ENCODE peak calls at places on chromosomes 7 and 10, in nine cellular contexts. U, I, L, P, Y, Q, B, W and N are unnamed samples.

GRCh38 chr10:49632406-49633317 is 18.8 kb downstream of the CHAT start:
- DNase-seq in U (no peak), I (no peak), L (no peak), P (peak; percentile 22), Y (no peak), Q (no peak), B (no peak), W (no peak), N (no peak)

GRCh38 chr7:107150375-107151073 is 18.3 kb upstream of the HBP1 start:
- DNase-seq in U (peak; percentile 62), I (peak; percentile 40), L (peak; percentile 75), P (peak; percentile 92), Y (no peak), Q (peak; percentile 70), B (peak; percentile 80), W (no peak), N (peak; percentile 71)

GRCh38 chr7:41999736-42000283 is 237.2 kb downstream of the GLI3 start:
- DNase-seq in U (no peak), I (no peak), L (no peak), P (no peak), Y (no peak), Q (no peak), B (no peak), W (no peak), N (no peak)

GRCh38 chr10:137031-137430 is 1.8 kb downstream of the ZMYND11 start:
- DNase-seq in U (peak; percentile 19), I (no peak), L (peak; percentile 57), P (peak; percentile 52), Y (no peak), Q (no peak), B (no peak), W (no peak), N (no peak)

GRCh38 chr7:12550956-12551355 is 19.6 kb upstream of the SCIN start:
- DNase-seq in U (no peak), I (no peak), L (no peak), P (no peak), Y (no peak), Q (peak; percentile 43), B (no peak), W (no peak), N (no peak)

GRCh38 chr10:8923096-8923495 is 868.6 kb downstream of the GATA3 start:
- DNase-seq in U (no peak), I (no peak), L (no peak), P (no peak), Y (no peak), Q (no peak), B (no peak), W (no peak), N (no peak)

GRCh38 chr7:1779445-1779844 is 109.4 kb downstream of the ELFN1 start:
- DNase-seq in U (no peak), I (no peak), L (no peak), P (peak; percentile 24), Y (no peak), Q (no peak), B (no peak), W (no peak), N (no peak)

GRCh38 chr10:104109908-104110662 is 11.9 kb upstream of the SFR1 start:
- DNase-seq in U (no peak), I (no peak), L (no peak), P (no peak), Y (no peak), Q (peak; percentile 86), B (no peak), W (no peak), N (no peak)

GRCh38 chr7:78395298-78396120 is 596.9 kb downstream of the PHTF2 start:
- DNase-seq in U (no peak), I (no peak), L (no peak), P (no peak), Y (no peak), Q (peak; percentile 27), B (no peak), W (no peak), N (no peak)

GRCh38 chr7:112080974-112081373 is 125.2 kb downstream of the DOCK4 start:
- DNase-seq in U (no peak), I (no peak), L (no peak), P (no peak), Y (no peak), Q (no peak), B (no peak), W (no peak), N (no peak)

GRCh38 chr10:35896011-35896410 is 253.9 kb upstream of the FZD8 start:
- DNase-seq in U (no peak), I (no peak), L (no peak), P (no peak), Y (no peak), Q (peak; percentile 57), B (no peak), W (no peak), N (no peak)

GRCh38 chr10:78749200-78749599 is 319.6 kb upstream of the ZMIZ1 start:
- DNase-seq in U (no peak), I (no peak), L (no peak), P (no peak), Y (no peak), Q (no peak), B (no peak), W (no peak), N (no peak)

GRCh38 chr7:135736586-135737305 is 8.8 kb upstream of the SLC13A4 start:
- DNase-seq in U (no peak), I (no peak), L (no peak), P (peak; percentile 31), Y (no peak), Q (no peak), B (no peak), W (no peak), N (no peak)

GRCh38 chr7:18541189-18541870 is 45.8 kb downstream of the HDAC9 start:
- DNase-seq in U (no peak), I (no peak), L (no peak), P (no peak), Y (peak; percentile 18), Q (peak; percentile 88), B (peak; percentile 48), W (no peak), N (no peak)

GRCh38 chr10:14838582-14839304 is 637 bp downstream of the HSPA14 start:
- DNase-seq in U (peak; percentile 18), I (peak; percentile 5), L (peak; percentile 28), P (peak; percentile 60), Y (no peak), Q (no peak), B (peak; percentile 36), W (peak; percentile 89), N (no peak)

GRCh38 chr7:94338921-94339371 is 55.7 kb upstream of the COL1A2 start:
- DNase-seq in U (no peak), I (no peak), L (no peak), P (no peak), Y (no peak), Q (peak; percentile 69), B (no peak), W (no peak), N (no peak)

GRCh38 chr7:97018775-97019535 is 5.7 kb downstream of the DLX5 start:
- DNase-seq in U (no peak), I (no peak), L (no peak), P (no peak), Y (no peak), Q (no peak), B (no peak), W (no peak), N (no peak)

GRCh38 chr7:155795401-155795800 is 16.9 kb downstream of the SHH start:
- DNase-seq in U (no peak), I (no peak), L (no peak), P (no peak), Y (no peak), Q (no peak), B (no peak), W (no peak), N (no peak)

GRCh38 chr10:104937528-104937927 is 296.4 kb downstream of the SORCS3 start:
- DNase-seq in U (no peak), I (no peak), L (no peak), P (no peak), Y (no peak), Q (peak; percentile 36), B (no peak), W (no peak), N (no peak)

GRCh38 chr7:15891151-15891842 is 204.8 kb upstream of the MEOX2 start:
- DNase-seq in U (no peak), I (no peak), L (no peak), P (no peak), Y (no peak), Q (peak; percentile 32), B (no peak), W (no peak), N (no peak)

GRCh38 chr7:148672041-148672440 is 26.7 kb upstream of the CUL1 start:
- DNase-seq in U (no peak), I (no peak), L (no peak), P (no peak), Y (no peak), Q (no peak), B (no peak), W (no peak), N (no peak)

GRCh38 chr7:28076421-28077163 is 104.0 kb downstream of the JAZF1 start:
- DNase-seq in U (no peak), I (no peak), L (no peak), P (no peak), Y (no peak), Q (no peak), B (no peak), W (no peak), N (no peak)

GRCh38 chr10:19549503-19549902 is 266.7 kb upstream of the PLXDC2 start:
- DNase-seq in U (no peak), I (no peak), L (no peak), P (no peak), Y (no peak), Q (no peak), B (no peak), W (no peak), N (no peak)